ENCODE peak calls at places on chromosomes 12 and 14, in four cellular contexts. R is T-helper 1 cell; J is stimulated activated CD4-positive, alpha-beta T cell treated with anti-CD3 and anti-CD28 coated beads, TNF-alpha, amount 100 ng/mL, for 24 hours; I is HTR-8/SVneo. G is an unnamed sample.

GRCh38 chr12:106247731-106248176 is at the start of gene CKAP4:
- DNase-seq in R (peak; percentile 46), J (peak; percentile 56), I (peak; percentile 52), G (peak; percentile 54)

GRCh38 chr14:106530423-106531107 is 1004.2 kb downstream of the TMEM121 start:
- DNase-seq in R (no peak), J (peak; percentile 47), I (no peak), G (no peak)

GRCh38 chr12:75781532-75782046 is 250.0 kb downstream of the PHLDA1 start:
- DNase-seq in R (no peak), J (no peak), I (peak; percentile 40), G (no peak)

GRCh38 chr14:69090187-69090789 is 62.6 kb downstream of the DCAF5 start:
- DNase-seq in R (no peak), J (peak; percentile 7), I (no peak), G (no peak)

GRCh38 chr12:92649511-92650227 is 53.1 kb upstream of the PLEKHG7 start:
- DNase-seq in R (no peak), J (peak; percentile 21), I (peak; percentile 80), G (peak; percentile 20)

GRCh38 chr12:89073659-89074058 is 278.6 kb downstream of the DUSP6 start:
- DNase-seq in R (no peak), J (no peak), I (no peak), G (no peak)

GRCh38 chr12:124769881-124770512 is 93.7 kb downstream of the SCARB1 start:
- DNase-seq in R (no peak), J (no peak), I (no peak), G (no peak)

GRCh38 chr12:106291342-106291741 is 11.2 kb upstream of the TCP11L2 start:
- DNase-seq in R (no peak), J (no peak), I (no peak), G (no peak)

GRCh38 chr14:48563465-48563864 is 888.1 kb upstream of the MDGA2 start:
- DNase-seq in R (no peak), J (no peak), I (no peak), G (no peak)

GRCh38 chr12:4214912-4215861 is 58.4 kb upstream of the CCND2 start:
- DNase-seq in R (no peak), J (peak; percentile 35), I (no peak), G (no peak)

GRCh38 chr14:66944872-66945271 is 244.4 kb upstream of the GARIN2 start:
- DNase-seq in R (no peak), J (no peak), I (no peak), G (no peak)

GRCh38 chr14:75675265-75675960 is 14.4 kb downstream of the TTLL5 start:
- DNase-seq in R (no peak), J (no peak), I (no peak), G (no peak)

GRCh38 chr12:23349550-23349949 is 599.9 kb downstream of the SOX5 start:
- DNase-seq in R (no peak), J (no peak), I (no peak), G (no peak)

GRCh38 chr14:75591331-75591946 is 13.0 kb downstream of the FLVCR2 start:
- DNase-seq in R (no peak), J (no peak), I (no peak), G (no peak)

GRCh38 chr12:89230376-89231101 is 121.8 kb downstream of the DUSP6 start:
- DNase-seq in R (no peak), J (no peak), I (no peak), G (no peak)

GRCh38 chr14:93132472-93133065 is 16.8 kb upstream of the ITPK1 start:
- DNase-seq in R (no peak), J (no peak), I (peak; percentile 40), G (no peak)

GRCh38 chr12:100234591-100235304 is 32.1 kb downstream of the DEPDC4 start:
- DNase-seq in R (no peak), J (no peak), I (peak; percentile 41), G (no peak)

GRCh38 chr12:118706437-118706836 is 274.9 kb upstream of the SRRM4 start:
- DNase-seq in R (no peak), J (no peak), I (no peak), G (no peak)

GRCh38 chr14:50067723-50068495 is 48.5 kb downstream of the VCPKMT start:
- DNase-seq in R (no peak), J (no peak), I (no peak), G (no peak)

GRCh38 chr12:69189378-69189978 is 49.9 kb upstream of the CPSF6 start:
- DNase-seq in R (no peak), J (no peak), I (no peak), G (no peak)

GRCh38 chr14:85934886-85935254 is 404.9 kb downstream of the FLRT2 start:
- DNase-seq in R (no peak), J (no peak), I (no peak), G (no peak)

GRCh38 chr14:57071639-57072038 is 197.1 kb downstream of the EXOC5 start:
- DNase-seq in R (no peak), J (no peak), I (no peak), G (no peak)

GRCh38 chr14:80304125-80304766 is 92.9 kb upstream of the DIO2 start:
- DNase-seq in R (no peak), J (no peak), I (no peak), G (no peak)

GRCh38 chr12:16863742-16864141 is 257.8 kb upstream of the LMO3 start:
- DNase-seq in R (no peak), J (no peak), I (no peak), G (no peak)

GRCh38 chr12:11730299-11731041 is 81.0 kb downstream of the ETV6 start:
- DNase-seq in R (no peak), J (no peak), I (no peak), G (no peak)

GRCh38 chr12:65495233-65495632 is 216.8 kb downstream of the MSRB3 start:
- DNase-seq in R (no peak), J (no peak), I (peak; percentile 63), G (no peak)

GRCh38 chr14:54625158-54625557 is 58.2 kb downstream of the SAMD4A start:
- DNase-seq in R (no peak), J (no peak), I (no peak), G (no peak)

GRCh38 chr12:95733156-95733825 is 57.3 kb downstream of the NTN4 start:
- DNase-seq in R (no peak), J (no peak), I (peak; percentile 84), G (no peak)

G was measured in T-helper 17 cell.